ENCODE peak calls at places on chromosome X, in six cellular contexts. J is AG09309; Q is AG08395; R is T-cell; P is stimulated activated CD4-positive, alpha-beta T cell treated with anti-CD3 and anti-CD28 coated beads, Interleukin-1b, Interleukin-23, amount 100 ng/mL, for 1 hour; C is SJSA1. V is an unnamed sample.
A peak's percentile ranks its signal among the peaks of the same experiment; 100 is the strongest.

GRCh38 chrX:16842684-16843083 is 27.5 kb downstream of the RBBP7 start:
- DNase-seq in P (no peak), J (no peak), C (no peak), Q (no peak), R (no peak), V (no peak)

GRCh38 chrX:7214251-7214650 is 66.3 kb upstream of the PUDP start:
- DNase-seq in C (no peak), Q (peak; percentile 25), J (no peak), R (no peak), P (no peak), V (no peak)

GRCh38 chrX:1657367-1658082 is 42.7 kb downstream of the ASMT start:
- DNase-seq in R (peak; percentile 49), P (no peak), J (no peak), C (no peak), Q (peak; percentile 9), V (no peak)

GRCh38 chrX:1246816-1247215 is 21.8 kb upstream of the CSF2RA start:
- DNase-seq in Q (peak; percentile 56), P (peak; percentile 86), J (no peak), R (peak; percentile 32), C (peak; percentile 36), V (no peak)

GRCh38 chrX:153878969-153879653 is 6.9 kb downstream of the L1CAM start:
- DNase-seq in P (no peak), C (no peak), R (no peak), J (no peak), Q (no peak), V (no peak)

GRCh38 chrX:143378851-143379250 is 138.4 kb downstream of the SPANXN3 start:
- DNase-seq in P (no peak), C (no peak), Q (no peak), J (no peak), R (no peak), V (no peak)

GRCh38 chrX:477441-478012 is 90.8 kb upstream of the PPP2R3B start:
- DNase-seq in Q (no peak), C (no peak), J (no peak), R (no peak), P (no peak), V (no peak)

GRCh38 chrX:21885568-21885967 is 29.8 kb downstream of the YY2 start:
- DNase-seq in C (peak; percentile 5), J (no peak), P (no peak), Q (no peak), R (no peak), V (no peak)

GRCh38 chrX:47628980-47629379 is 750 bp downstream of the CFP start:
- DNase-seq in C (no peak), R (no peak), P (no peak), Q (no peak), J (no peak), V (no peak)

GRCh38 chrX:151982217-151982616 is 7.7 kb upstream of the GABRE start:
- DNase-seq in J (peak; percentile 79), R (no peak), P (no peak), Q (peak; percentile 60), C (peak; percentile 73), V (no peak)

GRCh38 chrX:69289839-69290123 is 124.5 kb upstream of the PJA1 start:
- DNase-seq in Q (no peak), P (no peak), C (no peak), R (no peak), J (no peak), V (no peak)

GRCh38 chrX:138287200-138287865 is 424.2 kb downstream of the FGF13 start:
- DNase-seq in R (no peak), J (no peak), P (no peak), C (no peak), Q (no peak), V (no peak)

GRCh38 chrX:74450803-74451449 is 29.6 kb downstream of the SLC16A2 start:
- DNase-seq in R (no peak), Q (peak; percentile 83), C (peak; percentile 59), P (no peak), J (peak; percentile 84), V (no peak)

GRCh38 chrX:31499120-31499519 is 427.3 kb upstream of the FTHL17 start:
- DNase-seq in Q (no peak), C (peak; percentile 28), P (no peak), J (no peak), R (no peak), V (no peak)

GRCh38 chrX:17706676-17707075 is 30.6 kb upstream of the SCML1 start:
- DNase-seq in Q (peak; percentile 88), R (no peak), C (no peak), J (peak; percentile 59), P (no peak), V (no peak)

GRCh38 chrX:11422529-11422857 is 129.3 kb downstream of the AMELX start:
- DNase-seq in C (no peak), R (no peak), P (no peak), Q (no peak), J (no peak), V (no peak)

GRCh38 chrX:130082244-130083106 is 27.8 kb downstream of the ELF4 start:
- DNase-seq in P (peak; percentile 34), C (peak; percentile 77), Q (no peak), R (peak; percentile 58), J (no peak), V (no peak)

GRCh38 chrX:12814434-12814833 is 23.2 kb downstream of the PRPS2 start:
- DNase-seq in R (no peak), P (no peak), C (peak; percentile 38), Q (peak; percentile 60), J (peak; percentile 18), V (no peak)

GRCh38 chrX:153055827-153056748 is at the start of gene PNMA3:
- DNase-seq in P (no peak), R (no peak), C (no peak), Q (no peak), J (no peak), V (no peak)

GRCh38 chrX:13373807-13374187 is 53.9 kb upstream of the ATXN3L start:
- DNase-seq in J (peak; percentile 65), P (no peak), C (no peak), Q (peak; percentile 76), R (no peak), V (no peak)

GRCh38 chrX:111355523-111356122 is 56.4 kb downstream of the DCX start:
- DNase-seq in P (no peak), J (no peak), R (no peak), C (no peak), Q (no peak), V (no peak)

GRCh38 chrX:113275769-113276168 is 435.1 kb upstream of the AMOT start:
- DNase-seq in Q (no peak), R (no peak), P (no peak), J (no peak), C (no peak), V (no peak)

GRCh38 chrX:138127314-138127713 is 561.4 kb downstream of the ZIC3 start:
- DNase-seq in P (no peak), Q (peak; percentile 4), C (peak; percentile 79), R (no peak), J (no peak), V (no peak)